ENCODE peak calls at places on chromosomes 6 and 20, in nine cellular contexts. C is NAMALWA, F is NCI-H1105, K is transverse colon, V is bronchial epithelial cell, G is GM10248, B is cardiac fibroblast, P is fibroblast of the aortic adventitia, D is neural crest cell. N is an unnamed sample.

GRCh38 chr20:41853803-41854202 is 235.6 kb upstream of the CHD6 start:
- DNase-seq in C (no peak), F (no peak), K (no peak), V (no peak), G (no peak), B (no peak), P (no peak), D (no peak), N (no peak)

GRCh38 chr6:9412951-9413559 is 977.7 kb upstream of the SLC35B3 start:
- DNase-seq in C (peak; percentile 72), F (peak; percentile 24), K (peak; percentile 30), V (peak; percentile 50), G (peak; percentile 25), B (peak; percentile 6), P (peak; percentile 11), D (no peak), N (peak; percentile 70)

GRCh38 chr20:878511-879307 is 37.4 kb downstream of the ANGPT4 start:
- DNase-seq in C (peak; percentile 31), F (no peak), K (no peak), V (no peak), G (peak; percentile 39), B (peak; percentile 35), P (peak; percentile 41), D (peak; percentile 64), N (peak; percentile 67)

GRCh38 chr6:97778290-97779038 is 495.4 kb upstream of the MMS22L start:
- DNase-seq in C (no peak), F (no peak), K (no peak), V (peak; percentile 29), G (no peak), B (no peak), P (no peak), D (no peak), N (no peak)

GRCh38 chr6:55276745-55277627 is 50.3 kb upstream of the GFRAL start:
- DNase-seq in C (peak; percentile 63), F (peak; percentile 50), K (no peak), V (peak; percentile 56), G (peak; percentile 26), B (peak; percentile 80), P (peak; percentile 72), D (no peak), N (peak; percentile 78)

GRCh38 chr20:1072258-1072657 is 46.1 kb upstream of the PSMF1 start:
- DNase-seq in C (no peak), F (no peak), K (no peak), V (no peak), G (no peak), B (no peak), P (no peak), D (no peak), N (no peak)

GRCh38 chr6:81023007-81023582 is 729.4 kb downstream of the TENT5A start:
- DNase-seq in C (no peak), F (no peak), K (no peak), V (peak; percentile 2), G (no peak), B (no peak), P (no peak), D (no peak), N (peak; percentile 64)

GRCh38 chr20:36349384-36350170 is 43.4 kb downstream of the DLGAP4 start:
- DNase-seq in C (no peak), F (no peak), K (no peak), V (peak; percentile 91), G (no peak), B (no peak), P (no peak), D (no peak), N (no peak)

GRCh38 chr20:54347216-54347833 is 128.1 kb upstream of the DOK5 start:
- DNase-seq in C (no peak), F (no peak), K (no peak), V (no peak), G (no peak), B (no peak), P (no peak), D (no peak), N (no peak)

GRCh38 chr6:1321715-1322114 is 9.8 kb downstream of the FOXQ1 start:
- DNase-seq in C (no peak), F (no peak), K (no peak), V (peak; percentile 42), G (no peak), B (peak; percentile 63), P (peak; percentile 96), D (no peak), N (peak; percentile 13)

GRCh38 chr6:7087491-7087979 is 20.2 kb upstream of the RREB1 start:
- DNase-seq in C (no peak), F (no peak), K (peak; percentile 73), V (no peak), G (peak; percentile 35), B (no peak), P (no peak), D (no peak), N (no peak)

GRCh38 chr20:60203451-60203850 is 245.2 kb downstream of the CDH26 start:
- DNase-seq in C (no peak), F (no peak), K (no peak), V (peak; percentile 75), G (no peak), B (no peak), P (no peak), D (no peak), N (no peak)

GRCh38 chr6:107709341-107709740 is 114.8 kb downstream of the SCML4 start:
- DNase-seq in C (no peak), F (no peak), K (no peak), V (no peak), G (no peak), B (no peak), P (no peak), D (no peak), N (no peak)

GRCh38 chr6:143517447-143517773 is 5.9 kb upstream of the FUCA2 start:
- DNase-seq in C (no peak), F (no peak), K (no peak), V (no peak), G (no peak), B (no peak), P (no peak), D (no peak), N (no peak)

GRCh38 chr6:1522779-1523178 is 86.9 kb upstream of the FOXC1 start:
- DNase-seq in C (no peak), F (no peak), K (no peak), V (no peak), G (no peak), B (no peak), P (no peak), D (no peak), N (no peak)

GRCh38 chr6:167092672-167093339 is 30.1 kb upstream of the CCR6 start:
- DNase-seq in C (peak; percentile 84), F (no peak), K (no peak), V (no peak), G (no peak), B (no peak), P (no peak), D (no peak), N (no peak)

GRCh38 chr6:4460595-4461475 is 315.4 kb upstream of the CDYL start:
- DNase-seq in C (no peak), F (no peak), K (peak; percentile 40), V (peak; percentile 31), G (no peak), B (peak; percentile 86), P (peak; percentile 84), D (peak; percentile 26), N (no peak)

GRCh38 chr6:33957391-33958207 is 153.8 kb upstream of the MLN start:
- DNase-seq in C (no peak), F (no peak), K (no peak), V (no peak), G (no peak), B (no peak), P (no peak), D (no peak), N (no peak)

GRCh38 chr6:149717588-149718458 is at the start of gene LATS1:
- DNase-seq in C (peak; percentile 90), F (peak; percentile 87), K (peak; percentile 91), V (peak; percentile 68), G (peak; percentile 92), B (peak; percentile 91), P (peak; percentile 87), D (peak; percentile 90), N (peak; percentile 93)

GRCh38 chr6:163181666-163182180 is 232.8 kb upstream of the QKI start:
- DNase-seq in C (no peak), F (no peak), K (no peak), V (no peak), G (no peak), B (no peak), P (no peak), D (no peak), N (no peak)

GRCh38 chr6:138278326-138278725 is 60.0 kb upstream of the PBOV1 start:
- DNase-seq in C (no peak), F (no peak), K (no peak), V (peak; percentile 46), G (no peak), B (peak; percentile 40), P (peak; percentile 41), D (no peak), N (no peak)

GRCh38 chr20:38725458-38725958 is 1.2 kb downstream of the SLC32A1 start:
- DNase-seq in C (no peak), F (no peak), K (no peak), V (no peak), G (no peak), B (no peak), P (no peak), D (no peak), N (no peak)

GRCh38 chr20:51528263-51529026 is 14.1 kb downstream of the NFATC2 start:
- DNase-seq in C (peak; percentile 30), F (no peak), K (no peak), V (no peak), G (no peak), B (no peak), P (no peak), D (no peak), N (no peak)

GRCh38 chr6:30689022-30689865 is 1.5 kb downstream of the NRM start:
- DNase-seq in C (peak; percentile 36), F (no peak), K (no peak), V (no peak), G (no peak), B (no peak), P (no peak), D (no peak), N (no peak)

GRCh38 chr6:116287668-116288282 is 8.0 kb upstream of the TSPYL1 start:
- DNase-seq in C (peak; percentile 61), F (peak; percentile 35), K (no peak), V (peak; percentile 70), G (no peak), B (peak; percentile 78), P (peak; percentile 78), D (no peak), N (peak; percentile 73)

GRCh38 chr6:15148356-15149058 is 97.4 kb upstream of the JARID2 start:
- DNase-seq in C (no peak), F (no peak), K (no peak), V (peak; percentile 97), G (no peak), B (peak; percentile 14), P (peak; percentile 48), D (no peak), N (no peak)

GRCh38 chr6:45607818-45608217 is 230.1 kb upstream of the SUPT3H start:
- DNase-seq in C (no peak), F (peak; percentile 25), K (peak; percentile 33), V (peak; percentile 66), G (no peak), B (peak; percentile 61), P (peak; percentile 51), D (no peak), N (no peak)

GRCh38 chr20:37369846-37370245 is 23.9 kb downstream of the SRC start:
- DNase-seq in C (no peak), F (no peak), K (no peak), V (no peak), G (no peak), B (no peak), P (no peak), D (no peak), N (no peak)

GRCh38 chr6:97644353-97644752 is 361.3 kb upstream of the MMS22L start:
- DNase-seq in C (no peak), F (no peak), K (no peak), V (no peak), G (no peak), B (no peak), P (no peak), D (no peak), N (no peak)

GRCh38 chr20:3710703-3711417 is 1.5 kb downstream of the SIGLEC1 start:
- DNase-seq in C (peak; percentile 75), F (peak; percentile 14), K (peak; percentile 72), V (no peak), G (peak; percentile 89), B (peak; percentile 58), P (peak; percentile 56), D (peak; percentile 90), N (peak; percentile 80)

GRCh38 chr6:133648576-133648975 is 240.3 kb upstream of the TCF21 start:
- DNase-seq in C (no peak), F (no peak), K (no peak), V (no peak), G (no peak), B (no peak), P (no peak), D (no peak), N (no peak)